ENCODE peak calls at places on chromosomes 1 and 21, in seven cellular contexts. Y is prostate gland, R is body of pancreas, H is HCT116, U is ovary, N is breast epithelium, A is adrenal gland. O is an unnamed sample.

GRCh38 chr1:37890378-37891014 is 31.1 kb upstream of the MTF1 start:
- DNase-seq in N (no peak), H (peak; percentile 23), R (peak; percentile 34), Y (peak; percentile 30), A (no peak), U (no peak), O (peak; percentile 22)

GRCh38 chr1:150973826-150974579 is 632 bp downstream of the CERS2 start:
- DNase-seq in R (peak; percentile 49), A (peak; percentile 55), N (no peak), Y (peak; percentile 34), U (peak; percentile 71), H (no peak), O (no peak)

GRCh38 chr1:106523448-106523847 is 533.0 kb upstream of the PRMT6 start:
- DNase-seq in Y (no peak), H (no peak), A (no peak), R (no peak), U (no peak), N (no peak), O (no peak)

GRCh38 chr21:34176442-34176841 is 103.1 kb downstream of the MRPS6 start:
- DNase-seq in R (no peak), U (no peak), N (no peak), Y (no peak), A (no peak), H (no peak), O (no peak)

GRCh38 chr1:84960371-84960770 is 36.5 kb downstream of the MCOLN2 start:
- DNase-seq in Y (no peak), U (no peak), N (no peak), A (no peak), R (no peak), H (no peak), O (no peak)

GRCh38 chr1:182397653-182398388 is 2.6 kb downstream of the TEDDM1 start:
- DNase-seq in U (no peak), Y (no peak), A (no peak), H (no peak), R (no peak), N (no peak), O (no peak)

GRCh38 chr1:232110281-232111090 is 483.9 kb downstream of the DISC1 start:
- DNase-seq in H (no peak), Y (no peak), R (no peak), U (no peak), A (no peak), N (no peak), O (no peak)

GRCh38 chr1:6867688-6868370 is 82.6 kb downstream of the CAMTA1 start:
- DNase-seq in H (no peak), A (no peak), R (no peak), Y (no peak), U (no peak), N (no peak), O (no peak)

GRCh38 chr1:207151920-207152319 is 47.9 kb downstream of the C4BPA start:
- DNase-seq in H (no peak), A (no peak), N (no peak), R (no peak), U (no peak), Y (no peak), O (no peak)

GRCh38 chr1:34806396-34806795 is 13.6 kb downstream of the GJA4 start:
- DNase-seq in R (no peak), U (no peak), Y (no peak), N (no peak), A (no peak), H (no peak), O (peak; percentile 50)

GRCh38 chr1:87208936-87209335 is 119.7 kb upstream of the LMO4 start:
- DNase-seq in A (no peak), H (no peak), Y (no peak), R (no peak), U (no peak), N (no peak), O (no peak)

GRCh38 chr21:42358261-42358660 is 7.5 kb upstream of the TFF2 start:
- DNase-seq in U (no peak), H (no peak), N (no peak), R (no peak), A (no peak), Y (no peak), O (no peak)

GRCh38 chr1:45864765-45865164 is 61.4 kb downstream of the MAST2 start:
- DNase-seq in Y (no peak), H (no peak), A (no peak), R (no peak), N (no peak), U (no peak), O (no peak)

GRCh38 chr1:119903443-119903835 is 7.1 kb upstream of the ADAM30 start:
- DNase-seq in A (no peak), Y (no peak), U (no peak), N (no peak), R (no peak), H (no peak), O (no peak)

GRCh38 chr1:189752461-189752860 is 725.2 kb downstream of the BRINP3 start:
- DNase-seq in Y (no peak), U (no peak), N (no peak), R (no peak), H (no peak), A (no peak), O (no peak)

GRCh38 chr21:35046223-35046690 is 2.8 kb downstream of the RUNX1 start:
- DNase-seq in Y (no peak), N (no peak), U (no peak), R (no peak), H (no peak), A (no peak), O (no peak)

GRCh38 chr21:34706337-34706736 is 37.5 kb downstream of the CLIC6 start:
- DNase-seq in Y (no peak), R (no peak), N (no peak), H (no peak), A (no peak), U (no peak), O (no peak)

GRCh38 chr1:70509996-70510876 is 99.2 kb downstream of the CTH start:
- DNase-seq in H (peak; percentile 59), N (no peak), Y (no peak), A (no peak), R (peak; percentile 14), U (peak; percentile 25), O (peak; percentile 23)

GRCh38 chr1:241551759-241552638 is 19.8 kb downstream of the KMO start:
- DNase-seq in Y (no peak), U (no peak), R (peak; percentile 63), H (no peak), A (peak; percentile 24), N (no peak), O (no peak)

GRCh38 chr1:51519048-51519856 is at the start of gene EPS15:
- DNase-seq in H (peak; percentile 72), Y (peak; percentile 90), R (peak; percentile 91), U (peak; percentile 88), A (peak; percentile 89), N (peak; percentile 77), O (peak; percentile 82)

GRCh38 chr21:42009018-42009830 is 936 bp downstream of the ZBTB21 start:
- DNase-seq in N (peak; percentile 48), H (no peak), R (peak; percentile 60), A (peak; percentile 74), Y (peak; percentile 27), U (no peak), O (no peak)

GRCh38 chr21:18253252-18253651 is 8.6 kb downstream of the CHODL start:
- DNase-seq in Y (no peak), U (no peak), R (no peak), A (no peak), N (no peak), H (no peak), O (no peak)

GRCh38 chr1:235945775-235946565 is 79.3 kb upstream of the LYST start:
- DNase-seq in H (no peak), U (no peak), Y (no peak), R (peak; percentile 42), N (no peak), A (no peak), O (no peak)

GRCh38 chr1:1561801-1562470 is 12.7 kb downstream of the SSU72 start:
- DNase-seq in A (no peak), Y (no peak), N (no peak), H (no peak), U (no peak), R (no peak), O (no peak)
- TF ChIP-seq POLR2A in A (no peak), Y (no peak), N (no peak), H (no peak), U (no peak), R (no peak), O (no peak)

DNA sequence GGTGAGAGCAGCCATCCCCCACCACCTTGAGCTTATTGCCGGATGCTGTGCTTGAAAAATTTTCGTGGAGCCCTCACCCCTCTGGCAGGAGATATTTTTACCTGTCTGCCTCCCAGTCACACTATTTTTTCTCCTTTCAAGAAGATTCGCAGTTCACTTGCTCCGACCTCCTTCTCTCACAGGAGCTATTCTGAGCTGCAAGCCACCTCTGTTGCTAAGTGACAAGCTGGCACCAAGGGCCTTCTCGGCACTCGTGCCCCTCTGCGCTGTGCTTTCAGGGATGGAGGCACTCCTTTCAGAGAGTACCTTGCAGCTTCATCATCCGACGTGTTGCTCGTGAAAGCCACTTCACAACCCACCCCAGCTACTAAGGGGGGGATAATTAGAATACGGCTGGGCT is 11.5 kb downstream of the SLC6A17 start:
- DNase-seq in H (no peak), Y (no peak), U (no peak), N (no peak), R (no peak), A (no peak), O (no peak)
- TF ChIP-seq POLR2A in H (no peak), Y (no peak), U (no peak), N (no peak), R (no peak), A (no peak), O (no peak)

GRCh38 chr1:47317841-47318240 is 3.9 kb upstream of the STIL start:
- DNase-seq in N (no peak), Y (no peak), H (no peak), U (no peak), R (no peak), A (no peak), O (no peak)

GRCh38 chr1:47309427-47309826 is 4.5 kb downstream of the STIL start:
- DNase-seq in Y (no peak), U (no peak), R (no peak), H (no peak), N (no peak), A (no peak), O (no peak)

GRCh38 chr1:47313915-47314664 is at the start of gene STIL:
- DNase-seq in R (peak; percentile 99), N (peak; percentile 99), H (peak; percentile 100), U (peak; percentile 97), Y (peak; percentile 99), A (peak; percentile 98), O (peak; percentile 67)
- TF ChIP-seq POLR2A in R (peak; percentile 88), N (peak; percentile 52), H (peak; percentile 73), U (no peak), Y (no peak), A (no peak), O (peak; percentile 77)

GRCh38 chr21:44874497-44875331 is 1.2 kb upstream of the PTTG1IP start:
- DNase-seq in H (no peak), U (peak; percentile 69), Y (peak; percentile 47), N (peak; percentile 56), A (peak; percentile 57), R (peak; percentile 66), O (no peak)
- TF ChIP-seq POLR2A in H (no peak), U (no peak), Y (peak; percentile 30), N (no peak), A (peak; percentile 9), R (peak; percentile 33), O (no peak)